ENCODE peak calls at places on chromosomes 16 and 17, in six cellular contexts. One of them, this sample, is unnamed.
A peak's percentile ranks its signal among the peaks of the same experiment; 100 is the strongest.

GRCh38 chr17:37813753-37814152 is 68.9 kb upstream of the HNF1B start:
- DNase-seq in cardiac muscle cell: no peak
- DNase-seq in K562: no peak
- DNase-seq in esophagus squamous epithelium: no peak
- DNase-seq in fibroblast of mammary gland: peak; percentile 59
- DNase-seq in dorsolateral prefrontal cortex: no peak
- DNase-seq in this sample: no peak

GRCh38 chr16:35626051-35626450 is 2166.6 kb downstream of the TP53TG3F start:
- DNase-seq in dorsolateral prefrontal cortex: no peak
- DNase-seq in K562: no peak
- DNase-seq in esophagus squamous epithelium: no peak
- DNase-seq in cardiac muscle cell: no peak
- DNase-seq in fibroblast of mammary gland: no peak
- DNase-seq in this sample: no peak

GRCh38 chr17:2171725-2172446 is 117.0 kb downstream of the HIC1 start:
- DNase-seq in cardiac muscle cell: peak; percentile 99
- DNase-seq in dorsolateral prefrontal cortex: no peak
- DNase-seq in fibroblast of mammary gland: peak; percentile 98
- DNase-seq in K562: no peak
- DNase-seq in esophagus squamous epithelium: no peak
- DNase-seq in this sample: peak; percentile 73

GRCh38 chr17:7407033-7407432 is 612 bp upstream of the NLGN2 start:
- DNase-seq in K562: no peak
- DNase-seq in cardiac muscle cell: no peak
- DNase-seq in fibroblast of mammary gland: no peak
- DNase-seq in dorsolateral prefrontal cortex: no peak
- DNase-seq in esophagus squamous epithelium: no peak
- DNase-seq in this sample: no peak

GRCh38 chr16:65546353-65546791 is 424.5 kb upstream of the CDH11 start:
- DNase-seq in cardiac muscle cell: peak; percentile 79
- DNase-seq in esophagus squamous epithelium: no peak
- DNase-seq in K562: no peak
- DNase-seq in fibroblast of mammary gland: peak; percentile 66
- DNase-seq in dorsolateral prefrontal cortex: no peak
- DNase-seq in this sample: no peak

GRCh38 chr17:83159204-83160049 is 80.0 kb downstream of the METRNL start:
- DNase-seq in cardiac muscle cell: no peak
- DNase-seq in esophagus squamous epithelium: no peak
- DNase-seq in fibroblast of mammary gland: no peak
- DNase-seq in K562: no peak
- DNase-seq in dorsolateral prefrontal cortex: no peak
- DNase-seq in this sample: no peak

GRCh38 chr17:82400830-82401229 is 17.3 kb upstream of the HEXD start:
- DNase-seq in K562: no peak
- DNase-seq in fibroblast of mammary gland: no peak
- DNase-seq in dorsolateral prefrontal cortex: no peak
- DNase-seq in esophagus squamous epithelium: no peak
- DNase-seq in cardiac muscle cell: no peak
- DNase-seq in this sample: no peak

GRCh38 chr16:58085584-58086251 is 43.5 kb downstream of the CFAP20 start:
- DNase-seq in esophagus squamous epithelium: no peak
- DNase-seq in dorsolateral prefrontal cortex: no peak
- DNase-seq in K562: no peak
- DNase-seq in fibroblast of mammary gland: no peak
- DNase-seq in cardiac muscle cell: no peak
- DNase-seq in this sample: no peak

GRCh38 chr16:89354325-89354724 is 136.0 kb downstream of the ANKRD11 start:
- DNase-seq in K562: no peak
- DNase-seq in fibroblast of mammary gland: no peak
- DNase-seq in dorsolateral prefrontal cortex: no peak
- DNase-seq in cardiac muscle cell: no peak
- DNase-seq in esophagus squamous epithelium: no peak
- DNase-seq in this sample: no peak

GRCh38 chr17:39636587-39636926 is 387 bp upstream of the STARD3 start:
- DNase-seq in dorsolateral prefrontal cortex: no peak
- DNase-seq in K562: no peak
- DNase-seq in cardiac muscle cell: no peak
- DNase-seq in esophagus squamous epithelium: no peak
- DNase-seq in fibroblast of mammary gland: no peak
- DNase-seq in this sample: no peak

GRCh38 chr16:69566437-69567030 is 768 bp downstream of the NFAT5 start:
- DNase-seq in esophagus squamous epithelium: no peak
- DNase-seq in cardiac muscle cell: peak; percentile 75
- DNase-seq in K562: peak; percentile 77
- DNase-seq in fibroblast of mammary gland: peak; percentile 72
- DNase-seq in dorsolateral prefrontal cortex: no peak
- DNase-seq in this sample: no peak

GRCh38 chr17:5861849-5862248 is 208.3 kb upstream of the WSCD1 start:
- DNase-seq in dorsolateral prefrontal cortex: no peak
- DNase-seq in cardiac muscle cell: no peak
- DNase-seq in fibroblast of mammary gland: no peak
- DNase-seq in K562: no peak
- DNase-seq in esophagus squamous epithelium: no peak
- DNase-seq in this sample: no peak

GRCh38 chr17:55330344-55330933 is 65.7 kb downstream of the HLF start:
- DNase-seq in esophagus squamous epithelium: no peak
- DNase-seq in K562: no peak
- DNase-seq in cardiac muscle cell: no peak
- DNase-seq in fibroblast of mammary gland: no peak
- DNase-seq in dorsolateral prefrontal cortex: no peak
- DNase-seq in this sample: no peak

GRCh38 chr17:330993-331701 is 21.5 kb downstream of the RPH3AL start:
- DNase-seq in fibroblast of mammary gland: no peak
- DNase-seq in K562: no peak
- DNase-seq in cardiac muscle cell: peak; percentile 42
- DNase-seq in esophagus squamous epithelium: no peak
- DNase-seq in dorsolateral prefrontal cortex: peak; percentile 40
- DNase-seq in this sample: no peak

GRCh38 chr17:4577386-4577993 is 6.8 kb upstream of the SMTNL2 start:
- DNase-seq in fibroblast of mammary gland: no peak
- DNase-seq in cardiac muscle cell: peak; percentile 41
- DNase-seq in K562: no peak
- DNase-seq in dorsolateral prefrontal cortex: no peak
- DNase-seq in esophagus squamous epithelium: no peak
- DNase-seq in this sample: no peak

GRCh38 chr17:75637143-75637538 is 3.9 kb downstream of the SMIM5 start:
- DNase-seq in K562: no peak
- DNase-seq in esophagus squamous epithelium: no peak
- DNase-seq in dorsolateral prefrontal cortex: peak; percentile 54
- DNase-seq in cardiac muscle cell: no peak
- DNase-seq in fibroblast of mammary gland: no peak
- DNase-seq in this sample: no peak

GRCh38 chr16:85123891-85124635 is 11.8 kb upstream of the CIBAR2 start:
- DNase-seq in dorsolateral prefrontal cortex: no peak
- DNase-seq in cardiac muscle cell: peak; percentile 88
- DNase-seq in esophagus squamous epithelium: no peak
- DNase-seq in K562: no peak
- DNase-seq in fibroblast of mammary gland: peak; percentile 84
- DNase-seq in this sample: no peak

GRCh38 chr17:6796887-6797490 is 21.0 kb downstream of the FBXO39 start:
- DNase-seq in fibroblast of mammary gland: peak; percentile 78
- DNase-seq in esophagus squamous epithelium: no peak
- DNase-seq in dorsolateral prefrontal cortex: no peak
- DNase-seq in K562: no peak
- DNase-seq in cardiac muscle cell: no peak
- DNase-seq in this sample: no peak

GRCh38 chr16:1688807-1689560 is 10.9 kb downstream of the JPT2 start:
- DNase-seq in K562: no peak
- DNase-seq in fibroblast of mammary gland: peak; percentile 58
- DNase-seq in cardiac muscle cell: peak; percentile 58
- DNase-seq in dorsolateral prefrontal cortex: no peak
- DNase-seq in esophagus squamous epithelium: no peak
- DNase-seq in this sample: peak; percentile 58

GRCh38 chr16:72042157-72042660 is 12.1 kb upstream of the HP start:
- DNase-seq in cardiac muscle cell: no peak
- DNase-seq in fibroblast of mammary gland: no peak
- DNase-seq in esophagus squamous epithelium: no peak
- DNase-seq in K562: no peak
- DNase-seq in dorsolateral prefrontal cortex: no peak
- DNase-seq in this sample: no peak

GRCh38 chr17:1179635-1180433 is at the start of gene ABR:
- DNase-seq in K562: peak; percentile 76
- DNase-seq in cardiac muscle cell: peak; percentile 47
- DNase-seq in fibroblast of mammary gland: no peak
- DNase-seq in esophagus squamous epithelium: no peak
- DNase-seq in dorsolateral prefrontal cortex: no peak
- DNase-seq in this sample: no peak

GRCh38 chr17:21689604-21690003 is 2.7 kb upstream of the KCNJ18 start:
- DNase-seq in cardiac muscle cell: peak; percentile 78
- DNase-seq in fibroblast of mammary gland: peak; percentile 95
- DNase-seq in dorsolateral prefrontal cortex: no peak
- DNase-seq in K562: no peak
- DNase-seq in esophagus squamous epithelium: no peak
- DNase-seq in this sample: no peak

GRCh38 chr17:2094891-2095535 is 40.1 kb downstream of the HIC1 start:
- DNase-seq in cardiac muscle cell: peak; percentile 79
- DNase-seq in esophagus squamous epithelium: no peak
- DNase-seq in dorsolateral prefrontal cortex: peak; percentile 32
- DNase-seq in K562: no peak
- DNase-seq in fibroblast of mammary gland: peak; percentile 63
- DNase-seq in this sample: peak; percentile 97

GRCh38 chr17:76155988-76156661 is 15.1 kb upstream of the FOXJ1 start:
- DNase-seq in cardiac muscle cell: no peak
- DNase-seq in K562: no peak
- DNase-seq in esophagus squamous epithelium: no peak
- DNase-seq in fibroblast of mammary gland: no peak
- DNase-seq in dorsolateral prefrontal cortex: no peak
- DNase-seq in this sample: no peak

GRCh38 chr16:54503436-54503835 is 216.8 kb upstream of the IRX3 start:
- DNase-seq in cardiac muscle cell: peak; percentile 55
- DNase-seq in fibroblast of mammary gland: no peak
- DNase-seq in K562: no peak
- DNase-seq in dorsolateral prefrontal cortex: no peak
- DNase-seq in esophagus squamous epithelium: no peak
- DNase-seq in this sample: no peak

GRCh38 chr17:75267403-75268232 is 3.4 kb downstream of the MIF4GD start:
- DNase-seq in K562: peak; percentile 58
- DNase-seq in fibroblast of mammary gland: no peak
- DNase-seq in esophagus squamous epithelium: no peak
- DNase-seq in cardiac muscle cell: no peak
- DNase-seq in dorsolateral prefrontal cortex: no peak
- DNase-seq in this sample: no peak

GRCh38 chr17:63917646-63918045 is 993 bp downstream of the GH1 start:
- DNase-seq in esophagus squamous epithelium: no peak
- DNase-seq in dorsolateral prefrontal cortex: no peak
- DNase-seq in cardiac muscle cell: no peak
- DNase-seq in K562: no peak
- DNase-seq in fibroblast of mammary gland: no peak
- DNase-seq in this sample: no peak
- H3K4me3 ChIP-seq in esophagus squamous epithelium: no peak overlapping the region
- H3K4me3 ChIP-seq in dorsolateral prefrontal cortex: no peak overlapping the region
- H3K4me3 ChIP-seq in cardiac muscle cell: no peak overlapping the region
- H3K4me3 ChIP-seq in K562: no peak overlapping the region
- H3K4me3 ChIP-seq in fibroblast of mammary gland: no peak overlapping the region
- H3K4me3 ChIP-seq in this sample: no peak overlapping the region

GRCh38 chr17:67216544-67217320 is 28.3 kb downstream of the HELZ start:
- DNase-seq in dorsolateral prefrontal cortex: no peak
- DNase-seq in fibroblast of mammary gland: no peak
- DNase-seq in cardiac muscle cell: peak; percentile 28
- DNase-seq in K562: no peak
- DNase-seq in esophagus squamous epithelium: no peak
- DNase-seq in this sample: no peak

GRCh38 chr17:67223924-67224323 is 21.1 kb downstream of the HELZ start:
- DNase-seq in K562: peak; percentile 65
- DNase-seq in fibroblast of mammary gland: no peak
- DNase-seq in dorsolateral prefrontal cortex: no peak
- DNase-seq in cardiac muscle cell: no peak
- DNase-seq in esophagus squamous epithelium: no peak
- DNase-seq in this sample: no peak

GRCh38 chr17:67218385-67218950 is 26.5 kb downstream of the HELZ start:
- DNase-seq in K562: no peak
- DNase-seq in dorsolateral prefrontal cortex: no peak
- DNase-seq in fibroblast of mammary gland: peak; percentile 62
- DNase-seq in cardiac muscle cell: peak; percentile 17
- DNase-seq in esophagus squamous epithelium: no peak
- DNase-seq in this sample: no peak

GRCh38 chr17:67217446-67217845 is 27.6 kb downstream of the HELZ start:
- DNase-seq in esophagus squamous epithelium: no peak
- DNase-seq in K562: peak; percentile 33
- DNase-seq in dorsolateral prefrontal cortex: no peak
- DNase-seq in fibroblast of mammary gland: no peak
- DNase-seq in cardiac muscle cell: no peak
- DNase-seq in this sample: no peak

DNA sequence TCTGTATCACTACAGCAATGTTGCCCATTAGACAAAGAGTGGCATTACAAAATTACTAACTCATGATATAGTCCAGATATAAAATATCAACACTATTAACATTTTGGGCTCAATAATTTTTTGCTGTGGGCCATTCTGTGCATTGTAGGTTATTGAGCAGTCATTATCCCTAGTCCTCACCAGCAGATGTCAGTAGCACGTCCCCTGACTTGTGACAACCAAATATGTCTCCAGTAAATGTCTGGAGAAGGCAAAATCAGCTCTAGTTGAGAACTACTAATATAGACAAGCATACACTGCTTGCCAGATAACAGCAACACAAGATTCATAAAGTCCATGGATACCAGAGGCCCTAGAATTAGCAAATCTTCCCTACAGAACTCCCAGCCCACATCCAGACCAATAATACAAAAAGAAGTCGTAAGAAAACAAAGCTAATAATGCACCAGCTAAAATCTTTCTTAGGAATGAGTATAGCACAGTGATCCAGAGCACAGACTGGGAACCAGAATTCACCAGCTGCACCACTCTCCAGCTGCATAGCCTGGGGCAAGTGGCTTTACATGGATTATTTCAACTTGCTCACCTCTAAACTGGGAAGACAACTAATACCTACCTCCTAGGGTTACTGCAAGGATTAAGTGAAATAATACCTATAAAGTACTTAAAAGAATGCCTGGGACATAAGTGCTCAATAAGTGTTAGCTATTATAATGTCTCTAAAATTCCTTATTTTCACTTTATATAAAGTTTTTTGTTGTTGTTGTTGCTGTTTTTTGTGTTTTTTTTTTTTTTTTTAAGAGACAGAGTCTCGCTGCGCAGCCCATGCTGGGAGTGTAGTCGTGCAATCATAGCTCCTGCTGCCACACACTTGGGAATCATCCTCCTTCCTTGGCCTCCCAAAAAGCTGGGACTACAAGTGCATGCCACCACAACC is 23.7 kb downstream of the HELZ start:
- DNase-seq in fibroblast of mammary gland: peak; percentile 37
- DNase-seq in dorsolateral prefrontal cortex: no peak
- DNase-seq in cardiac muscle cell: peak; percentile 67
- DNase-seq in K562: peak; percentile 29
- DNase-seq in esophagus squamous epithelium: no peak
- DNase-seq in this sample: no peak
- TF ChIP-seq CTCF in fibroblast of mammary gland: peak; percentile 45
- TF ChIP-seq CTCF in dorsolateral prefrontal cortex: no peak
- TF ChIP-seq CTCF in cardiac muscle cell: peak; percentile 61
- TF ChIP-seq CTCF in K562: peak; percentile 76
- TF ChIP-seq CTCF in esophagus squamous epithelium: peak; percentile 32
- TF ChIP-seq CTCF in this sample: peak; percentile 65

GRCh38 chr17:8894189-8894611 is 26.7 kb upstream of the PIK3R6 start:
- DNase-seq in K562: no peak
- DNase-seq in dorsolateral prefrontal cortex: no peak
- DNase-seq in cardiac muscle cell: peak; percentile 6
- DNase-seq in fibroblast of mammary gland: no peak
- DNase-seq in esophagus squamous epithelium: no peak
- DNase-seq in this sample: no peak
- H3K4me3 ChIP-seq in K562: no peak overlapping the region
- H3K4me3 ChIP-seq in dorsolateral prefrontal cortex: no peak overlapping the region
- H3K4me3 ChIP-seq in cardiac muscle cell: no peak overlapping the region
- H3K4me3 ChIP-seq in fibroblast of mammary gland: no peak overlapping the region
- H3K4me3 ChIP-seq in esophagus squamous epithelium: no peak overlapping the region
- H3K4me3 ChIP-seq in this sample: no peak overlapping the region

GRCh38 chr17:15456972-15457722 is 10.3 kb downstream of the CDRT4 start:
- DNase-seq in K562: no peak
- DNase-seq in cardiac muscle cell: peak; percentile 87
- DNase-seq in esophagus squamous epithelium: no peak
- DNase-seq in fibroblast of mammary gland: peak; percentile 94
- DNase-seq in dorsolateral prefrontal cortex: peak; percentile 54
- DNase-seq in this sample: no peak
- TF ChIP-seq CTCF in K562: no peak
- TF ChIP-seq CTCF in cardiac muscle cell: peak; percentile 58
- TF ChIP-seq CTCF in esophagus squamous epithelium: peak; percentile 28
- TF ChIP-seq CTCF in fibroblast of mammary gland: peak; percentile 60
- TF ChIP-seq CTCF in dorsolateral prefrontal cortex: peak; percentile 43
- TF ChIP-seq CTCF in this sample: no peak